ENCODE peak calls at places on chromosome 13, in seven cellular contexts. L is CD4-positive, alpha-beta T cell; Z is HFF-Myc; X is astrocyte; M is fibroblast of pulmonary artery; V is AG09309; H is left lung. Q is an unnamed sample.

GRCh38 chr13:32001392-32001768 is 30.2 kb upstream of the FRY start:
- DNase-seq in H (no peak), M (peak; percentile 70), Z (peak; percentile 30), L (no peak), X (peak; percentile 18), V (no peak), Q (peak; percentile 54)

GRCh38 chr13:98207411-98207810 is 30.3 kb upstream of the RNF113B start:
- DNase-seq in H (no peak), V (no peak), Z (no peak), L (no peak), M (no peak), X (peak; percentile 62), Q (no peak)

GRCh38 chr13:75481176-75482069 is 546 bp downstream of the TBC1D4 start:
- DNase-seq in H (peak; percentile 82), V (no peak), X (no peak), M (no peak), L (no peak), Z (no peak), Q (no peak)

GRCh38 chr13:110361365-110361911 is 54.4 kb downstream of the COL4A2 start:
- DNase-seq in H (no peak), L (no peak), M (peak; percentile 98), X (peak; percentile 64), V (peak; percentile 76), Z (no peak), Q (no peak)

GRCh38 chr13:70814684-70815083 is 706.4 kb upstream of the KLHL1 start:
- DNase-seq in X (no peak), V (no peak), Z (no peak), L (no peak), M (no peak), H (no peak), Q (no peak)

GRCh38 chr13:113573065-113573464 is 11.5 kb upstream of the TFDP1 start:
- DNase-seq in V (no peak), M (no peak), H (no peak), L (no peak), Z (no peak), X (no peak), Q (no peak)

GRCh38 chr13:41905600-41906254 is 55.2 kb downstream of the VWA8 start:
- DNase-seq in L (no peak), Z (no peak), M (peak; percentile 59), H (no peak), V (no peak), X (peak; percentile 22), Q (no peak)

GRCh38 chr13:46596501-46596900 is 43.5 kb downstream of the LRCH1 start:
- DNase-seq in M (no peak), L (no peak), X (no peak), H (no peak), Z (no peak), V (no peak), Q (no peak)

GRCh38 chr13:112233256-112233655 is 142.9 kb upstream of the SPACA7 start:
- DNase-seq in L (no peak), H (peak; percentile 70), M (no peak), X (no peak), V (no peak), Z (no peak), Q (no peak)

GRCh38 chr13:20182231-20182846 is 10.4 kb downstream of the GJB2 start:
- DNase-seq in M (peak; percentile 86), Z (peak; percentile 36), V (peak; percentile 35), L (no peak), H (no peak), X (peak; percentile 47), Q (peak; percentile 71)

GRCh38 chr13:110529522-110530311 is 31.8 kb downstream of the RAB20 start:
- DNase-seq in M (no peak), Z (no peak), L (no peak), X (no peak), V (no peak), H (no peak), Q (no peak)

GRCh38 chr13:98246538-98247172 is 69.6 kb upstream of the RNF113B start:
- DNase-seq in Z (no peak), V (no peak), X (no peak), H (no peak), L (no peak), M (no peak), Q (no peak)

DNA sequence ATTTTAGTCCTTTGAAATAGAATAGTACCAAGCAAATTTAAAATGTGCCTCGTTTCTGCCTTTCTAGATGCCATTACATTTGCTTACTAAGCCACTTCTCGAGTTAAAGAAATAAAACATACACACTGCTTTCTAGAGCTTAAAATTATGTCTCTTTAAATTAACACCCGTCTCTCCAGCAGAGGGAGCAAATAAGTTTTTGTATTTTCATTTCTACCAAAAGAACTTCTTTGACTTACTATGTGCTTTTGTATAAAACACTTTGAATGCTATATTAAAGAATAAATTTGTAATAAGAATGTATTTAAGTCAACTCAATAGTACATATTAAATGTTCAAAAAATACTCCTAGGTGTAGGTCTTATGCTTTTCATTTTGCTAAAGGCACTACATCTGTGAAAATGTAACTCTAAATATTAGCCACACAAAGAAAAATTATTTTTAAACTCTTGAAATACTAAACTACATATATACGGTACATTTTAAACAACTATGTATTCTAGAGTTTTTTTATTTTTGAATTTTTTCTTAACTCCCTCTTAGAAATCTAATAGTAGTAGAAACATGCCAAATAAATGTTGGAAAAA is 269.3 kb upstream of the MIR17HG start:
- DNase-seq in X (no peak), L (no peak), H (no peak), M (peak; percentile 25), V (no peak), Z (no peak), Q (no peak)
- TF ChIP-seq CTCF in X (peak; percentile 38), L (no peak), H (peak; percentile 24), M (peak; percentile 40), V (no peak), Z (no peak), Q (no peak)

GRCh38 chr13:105979586-105979985 is 555.9 kb downstream of the EFNB2 start:
- DNase-seq in Z (no peak), V (no peak), H (no peak), X (no peak), L (no peak), M (peak; percentile 14), Q (no peak)

GRCh38 chr13:105984236-105984635 is 551.2 kb downstream of the EFNB2 start:
- DNase-seq in H (no peak), L (no peak), Z (no peak), X (no peak), V (no peak), M (no peak), Q (no peak)

GRCh38 chr13:105979131-105979530 is 556.3 kb downstream of the EFNB2 start:
- DNase-seq in Z (no peak), V (no peak), X (no peak), M (no peak), L (no peak), H (no peak), Q (no peak)

GRCh38 chr13:105982219-105982618 is 553.2 kb downstream of the EFNB2 start:
- DNase-seq in H (peak; percentile 13), M (no peak), V (no peak), Z (no peak), X (no peak), L (no peak), Q (no peak)
- TF ChIP-seq CTCF in H (no peak), M (no peak), V (no peak), Z (peak; percentile 17), X (no peak), L (no peak), Q (no peak)

GRCh38 chr13:53101883-53102282 is 73.3 kb downstream of the OLFM4 start:
- DNase-seq in L (no peak), X (no peak), Z (no peak), V (no peak), H (no peak), M (no peak), Q (no peak)
- TF ChIP-seq CTCF in L (no peak), X (no peak), Z (no peak), V (no peak), H (no peak), M (no peak), Q (no peak)

GRCh38 chr13:27774651-27775050 is 17.6 kb upstream of the GSX1 start:
- DNase-seq in H (no peak), V (no peak), X (no peak), M (no peak), L (no peak), Z (no peak), Q (no peak)

GRCh38 chr13:27774169-27774568 is 18.1 kb upstream of the GSX1 start:
- DNase-seq in V (no peak), M (no peak), X (no peak), H (no peak), Z (no peak), L (no peak), Q (no peak)

GRCh38 chr13:27775943-27776342 is 16.3 kb upstream of the GSX1 start:
- DNase-seq in X (no peak), V (no peak), L (no peak), M (no peak), Z (no peak), H (no peak), Q (no peak)

GRCh38 chr13:27772651-27773425 is 19.4 kb upstream of the GSX1 start:
- DNase-seq in M (no peak), V (no peak), H (no peak), L (no peak), Z (no peak), X (no peak), Q (no peak)

GRCh38 chr13:27770809-27771208 is 21.5 kb upstream of the GSX1 start:
- DNase-seq in L (no peak), X (no peak), M (peak; percentile 23), V (no peak), H (no peak), Z (peak; percentile 9), Q (no peak)
- TF ChIP-seq CTCF in L (peak; percentile 56), X (peak; percentile 10), M (peak; percentile 51), V (peak; percentile 51), H (peak; percentile 25), Z (peak; percentile 52), Q (no peak)

DNA sequence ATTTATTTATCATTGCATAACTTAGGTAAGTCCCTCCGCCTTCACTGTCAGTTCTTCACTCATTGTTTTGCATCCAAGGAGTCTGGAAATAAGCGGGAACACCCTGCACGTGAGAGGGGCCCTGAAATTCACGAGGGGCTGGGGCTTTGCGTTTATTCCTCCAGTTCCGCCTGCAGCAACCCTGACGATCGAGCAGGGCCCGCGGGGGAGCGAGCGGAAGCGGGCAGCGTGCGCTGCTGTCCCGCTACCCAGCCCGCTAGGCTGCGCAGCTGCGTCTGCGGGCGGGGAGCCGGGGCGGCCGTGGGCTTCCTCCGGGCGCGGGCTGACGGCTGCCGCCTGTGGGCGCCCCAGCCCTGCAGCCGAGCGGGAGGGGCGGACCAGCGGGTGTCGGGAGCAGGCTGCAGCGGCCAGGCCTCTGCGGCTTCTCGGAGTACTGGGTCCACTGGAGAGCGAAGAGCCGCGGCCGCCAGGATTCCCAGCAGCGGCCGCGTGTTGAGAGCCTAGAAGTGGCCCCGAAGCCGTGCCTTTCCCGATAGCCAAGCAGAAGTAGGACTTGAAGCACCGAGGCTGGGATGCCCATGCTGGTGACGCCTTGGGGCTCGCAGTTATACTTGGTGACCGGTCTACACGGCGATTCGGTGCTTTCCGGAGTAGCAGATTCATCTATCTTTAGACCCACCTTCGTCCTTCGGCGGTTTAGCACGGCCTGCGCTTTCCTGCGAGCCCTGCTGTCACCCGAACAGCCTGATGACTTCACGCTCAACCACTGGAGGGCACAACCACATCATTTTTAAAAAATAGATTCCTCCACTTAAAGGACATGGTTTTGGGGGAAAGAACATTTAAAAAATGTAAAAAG is 32.9 kb upstream of the SACS start:
- DNase-seq in V (no peak), Z (peak; percentile 61), L (peak; percentile 51), H (peak; percentile 90), X (peak; percentile 73), M (peak; percentile 87), Q (peak; percentile 52)
- TF ChIP-seq CTCF in V (peak; percentile 57), Z (peak; percentile 46), L (peak; percentile 63), H (peak; percentile 44), X (peak; percentile 70), M (peak; percentile 59), Q (peak; percentile 54)

Q was measured in CD14-positive monocyte.